ENCODE peak calls at places on chromosomes 1 and 21, in five cellular contexts. One of them, this sample, is unnamed. For H3K4me1, the result is how much of the 10 kb centered on the place peaks cover.

GRCh38 chr1:201495447-201496295 is 11.3 kb downstream of the CSRP1 start:
- DNase-seq in H1: no peak
- DNase-seq in neural progenitor cell: peak
- DNase-seq in H9: no peak
- DNase-seq in GM23338: no peak
- DNase-seq in this sample: peak

GRCh38 chr1:19621274-19621950 is 22.7 kb upstream of the NBL1 start:
- DNase-seq in neural progenitor cell: no peak
- DNase-seq in GM23338: no peak
- DNase-seq in H9: no peak
- DNase-seq in H1: no peak
- DNase-seq in this sample: no peak

GRCh38 chr1:243253927-243254232 is 1.2 kb downstream of the CEP170 start:
- DNase-seq in neural progenitor cell: peak
- DNase-seq in GM23338: no peak
- DNase-seq in H9: no peak
- DNase-seq in H1: no peak
- DNase-seq in this sample: no peak

GRCh38 chr1:218529691-218530310 is 184.7 kb downstream of the TGFB2 start:
- DNase-seq in H9: no peak
- DNase-seq in neural progenitor cell: no peak
- DNase-seq in GM23338: no peak
- DNase-seq in H1: no peak
- DNase-seq in this sample: no peak

GRCh38 chr1:204453141-204453772 is 41.3 kb downstream of the PIK3C2B start:
- DNase-seq in H1: no peak
- DNase-seq in GM23338: peak
- DNase-seq in H9: peak
- DNase-seq in neural progenitor cell: no peak
- DNase-seq in this sample: peak

GRCh38 chr1:6008696-6009095 is 16.5 kb upstream of the NPHP4 start:
- DNase-seq in neural progenitor cell: no peak
- DNase-seq in H9: no peak
- DNase-seq in H1: no peak
- DNase-seq in GM23338: no peak
- DNase-seq in this sample: no peak

GRCh38 chr1:183699643-183700160 is 46.6 kb upstream of the APOBEC4 start:
- DNase-seq in H1: no peak
- DNase-seq in GM23338: no peak
- DNase-seq in neural progenitor cell: peak
- DNase-seq in H9: no peak
- DNase-seq in this sample: no peak

GRCh38 chr1:75265792-75266191 is 131.6 kb downstream of the LHX8 start:
- DNase-seq in neural progenitor cell: peak
- DNase-seq in GM23338: peak
- DNase-seq in H9: no peak
- DNase-seq in H1: no peak
- DNase-seq in this sample: peak

GRCh38 chr1:223706077-223706988 is 6.0 kb upstream of the CAPN2 start:
- DNase-seq in GM23338: no peak
- DNase-seq in H1: no peak
- DNase-seq in neural progenitor cell: no peak
- DNase-seq in H9: no peak
- DNase-seq in this sample: peak

GRCh38 chr1:243213045-243213787 is 41.9 kb downstream of the CEP170 start:
- DNase-seq in H9: no peak
- DNase-seq in neural progenitor cell: no peak
- DNase-seq in GM23338: no peak
- DNase-seq in H1: no peak
- DNase-seq in this sample: no peak

GRCh38 chr1:60265560-60266535 is 192.3 kb upstream of the C1orf87 start:
- DNase-seq in neural progenitor cell: no peak
- DNase-seq in GM23338: no peak
- DNase-seq in H9: no peak
- DNase-seq in H1: no peak
- DNase-seq in this sample: no peak

GRCh38 chr1:204578867-204579664 is 62.9 kb downstream of the MDM4 start:
- DNase-seq in GM23338: peak
- DNase-seq in H1: no peak
- DNase-seq in H9: no peak
- DNase-seq in neural progenitor cell: peak
- DNase-seq in this sample: no peak

GRCh38 chr1:61190476-61191067 is 108.2 kb downstream of the NFIA start:
- DNase-seq in H1: no peak
- DNase-seq in neural progenitor cell: no peak
- DNase-seq in H9: no peak
- DNase-seq in GM23338: no peak
- DNase-seq in this sample: no peak

GRCh38 chr1:71522721-71523120 is 441.9 kb upstream of the ZRANB2 start:
- DNase-seq in neural progenitor cell: no peak
- DNase-seq in H9: no peak
- DNase-seq in H1: no peak
- DNase-seq in GM23338: no peak
- DNase-seq in this sample: no peak

GRCh38 chr1:1776672-1777393 is 1.4 kb downstream of the NADK start:
- DNase-seq in GM23338: no peak
- DNase-seq in H1: no peak
- DNase-seq in H9: no peak
- DNase-seq in neural progenitor cell: no peak
- DNase-seq in this sample: no peak
- H3K4me1 ChIP-seq in GM23338: under half
- H3K4me1 ChIP-seq in H1: under half
- H3K4me1 ChIP-seq in H9: under half
- H3K4me1 ChIP-seq in neural progenitor cell: under half
- H3K4me1 ChIP-seq in this sample: under half

GRCh38 chr1:197948926-197949899 is 32.0 kb downstream of the LHX9 start:
- DNase-seq in H1: no peak
- DNase-seq in GM23338: no peak
- DNase-seq in H9: no peak
- DNase-seq in neural progenitor cell: no peak
- DNase-seq in this sample: no peak
- H3K4me2 ChIP-seq in H1: no peak
- H3K4me2 ChIP-seq in GM23338: no peak
- H3K4me2 ChIP-seq in H9: no peak
- H3K4me2 ChIP-seq in neural progenitor cell: no peak
- H3K4me2 ChIP-seq in this sample: no peak

GRCh38 chr1:169119405-169119804 is 12.9 kb downstream of the ATP1B1 start:
- DNase-seq in neural progenitor cell: no peak
- DNase-seq in H9: no peak
- DNase-seq in H1: no peak
- DNase-seq in GM23338: no peak
- DNase-seq in this sample: no peak
- H3K4me1 ChIP-seq in neural progenitor cell: under half
- H3K4me1 ChIP-seq in H9: under half
- H3K4me1 ChIP-seq in H1: under half
- H3K4me1 ChIP-seq in GM23338: under half
- H3K4me1 ChIP-seq in this sample: under half

DNA sequence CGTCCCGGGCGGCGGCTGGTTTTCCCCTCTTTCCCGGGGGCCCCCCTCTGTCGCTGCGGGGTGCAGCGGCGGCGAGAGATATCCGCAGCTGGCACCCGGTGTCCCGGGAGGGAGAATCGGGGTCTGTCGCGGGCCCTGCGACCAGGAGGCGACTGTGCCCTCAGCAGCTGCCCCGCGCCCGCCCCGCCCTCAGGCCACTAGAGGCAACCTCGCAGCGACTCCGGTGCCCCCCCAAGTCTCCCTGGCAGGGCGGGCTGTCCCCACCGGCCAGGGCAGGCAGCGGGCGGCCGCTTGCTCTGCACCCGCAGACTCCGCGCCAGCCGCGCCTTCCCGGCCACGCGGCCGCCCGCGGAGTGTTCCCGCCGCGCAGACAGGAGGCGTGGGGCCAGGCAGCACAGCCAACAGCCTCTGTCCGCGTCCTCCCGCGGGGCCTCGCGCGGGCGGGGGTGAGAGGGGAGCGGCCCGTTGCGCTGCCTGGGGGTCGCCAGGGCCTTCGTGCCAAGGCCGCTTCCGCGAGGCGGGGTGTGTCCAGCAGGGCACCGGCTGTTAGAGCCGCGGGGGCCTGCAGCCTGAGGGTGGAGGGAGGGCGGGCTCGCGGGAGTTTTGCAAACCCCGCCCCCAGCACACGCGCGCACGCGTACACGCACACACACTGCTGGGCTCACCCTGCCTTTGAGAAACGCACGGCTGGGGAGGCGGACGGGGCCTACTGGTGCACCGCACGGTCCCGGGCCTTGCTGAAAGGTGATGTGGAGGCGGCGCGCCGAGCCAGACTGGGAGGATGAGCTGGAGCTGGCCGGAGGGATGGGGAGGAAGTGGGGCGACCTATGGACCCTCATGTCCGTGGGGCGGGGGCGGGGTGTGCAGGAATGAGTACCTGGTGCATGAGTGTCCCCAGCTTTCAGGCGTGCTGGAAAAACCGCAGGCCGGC is 41.4 kb downstream of the KIAA1614 start:
- DNase-seq in H9: no peak
- DNase-seq in GM23338: peak
- DNase-seq in neural progenitor cell: no peak
- DNase-seq in H1: no peak
- DNase-seq in this sample: peak
- H3K4me2 ChIP-seq in H9: no peak
- H3K4me2 ChIP-seq in GM23338: peak
- H3K4me2 ChIP-seq in neural progenitor cell: no peak
- H3K4me2 ChIP-seq in H1: peak
- H3K4me2 ChIP-seq in this sample: peak

GRCh38 chr1:231315887-231316286 is 21.8 kb downstream of the EXOC8 start:
- DNase-seq in GM23338: peak
- DNase-seq in H9: peak
- DNase-seq in neural progenitor cell: peak
- DNase-seq in H1: peak
- DNase-seq in this sample: peak
- H3K4me1 ChIP-seq in GM23338: under half
- H3K4me1 ChIP-seq in H9: under half
- H3K4me1 ChIP-seq in neural progenitor cell: under half
- H3K4me1 ChIP-seq in H1: under half
- H3K4me1 ChIP-seq in this sample: under half

DNA sequence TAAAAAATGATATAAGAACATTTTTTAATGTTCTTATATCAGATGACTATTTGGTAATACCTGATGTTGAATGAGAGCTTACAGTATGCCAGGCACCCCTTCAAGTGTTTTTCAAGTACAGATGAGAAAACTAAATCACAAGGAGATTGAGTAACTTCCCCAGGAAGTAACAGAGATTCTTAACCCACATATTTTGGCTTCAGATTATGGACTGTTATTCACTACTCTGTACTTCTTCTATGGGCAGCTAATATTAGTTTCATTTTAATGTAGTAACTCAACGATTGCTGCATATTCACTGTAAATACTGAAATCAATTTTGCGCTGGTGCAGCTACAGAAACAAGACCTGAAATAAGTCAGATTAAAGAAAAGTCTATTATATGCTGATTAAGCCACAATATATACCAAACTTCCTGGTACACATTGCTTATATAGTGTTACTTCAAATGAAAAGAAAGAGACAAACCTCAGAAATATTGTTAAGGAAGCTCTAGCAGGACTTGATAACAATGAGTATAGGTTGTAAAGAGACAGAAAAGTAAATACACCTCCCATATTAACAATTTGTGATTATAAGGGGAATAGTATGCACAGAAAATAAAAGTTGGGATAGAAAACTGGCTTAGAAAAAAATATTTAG is 19.7 kb downstream of the DPYD start:
- DNase-seq in neural progenitor cell: no peak
- DNase-seq in H9: no peak
- DNase-seq in GM23338: no peak
- DNase-seq in H1: no peak
- DNase-seq in this sample: peak
- H3K4me2 ChIP-seq in neural progenitor cell: no peak
- H3K4me2 ChIP-seq in H9: no peak
- H3K4me2 ChIP-seq in GM23338: no peak
- H3K4me2 ChIP-seq in H1: no peak
- H3K4me2 ChIP-seq in this sample: peak

GRCh38 chr21:34615487-34615814 is 538 bp upstream of the RCAN1 start:
- DNase-seq in GM23338: no peak
- DNase-seq in H1: no peak
- DNase-seq in neural progenitor cell: no peak
- DNase-seq in H9: no peak
- DNase-seq in this sample: no peak
- H3K4me1 ChIP-seq in GM23338: under half
- H3K4me1 ChIP-seq in H1: under half
- H3K4me1 ChIP-seq in neural progenitor cell: under half
- H3K4me1 ChIP-seq in H9: under half
- H3K4me1 ChIP-seq in this sample: under half

GRCh38 chr21:34936874-34937563 is 112.1 kb downstream of the RUNX1 start:
- DNase-seq in H1: no peak
- DNase-seq in H9: no peak
- DNase-seq in neural progenitor cell: no peak
- DNase-seq in GM23338: no peak
- DNase-seq in this sample: peak
- H3K4me2 ChIP-seq in H1: no peak
- H3K4me2 ChIP-seq in H9: no peak
- H3K4me2 ChIP-seq in neural progenitor cell: no peak
- H3K4me2 ChIP-seq in GM23338: no peak
- H3K4me2 ChIP-seq in this sample: no peak

DNA sequence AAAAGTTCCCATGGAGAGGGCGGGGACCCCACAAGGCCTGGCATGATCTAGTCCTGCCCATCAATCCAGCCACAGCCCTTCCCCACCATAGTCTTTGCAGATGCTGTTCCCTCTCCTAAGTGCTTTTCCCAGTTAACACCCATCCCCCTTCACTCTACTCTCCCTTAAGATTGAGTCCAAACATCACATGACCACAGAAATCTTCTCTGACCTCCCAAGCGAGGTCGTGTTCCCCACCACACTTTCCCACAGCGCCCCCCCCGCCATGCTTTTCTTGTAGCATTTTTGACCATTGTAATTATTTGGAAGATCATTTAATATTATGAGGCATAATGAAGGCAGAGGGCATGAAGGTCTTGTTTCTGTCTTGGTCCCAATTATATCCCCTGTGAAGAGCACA is 4.3 kb upstream of the HSPG2 start:
- DNase-seq in neural progenitor cell: no peak
- DNase-seq in H1: no peak
- DNase-seq in GM23338: no peak
- DNase-seq in H9: no peak
- DNase-seq in this sample: no peak
- H3K4me1 ChIP-seq in neural progenitor cell: under half
- H3K4me1 ChIP-seq in H1: under half
- H3K4me1 ChIP-seq in GM23338: under half
- H3K4me1 ChIP-seq in H9: under half
- H3K4me1 ChIP-seq in this sample: half or more

GRCh38 chr1:230940848-230941247 is 37.8 kb downstream of the TTC13 start:
- DNase-seq in GM23338: no peak
- DNase-seq in H1: no peak
- DNase-seq in neural progenitor cell: no peak
- DNase-seq in H9: no peak
- DNase-seq in this sample: no peak
- H3K4me2 ChIP-seq in GM23338: no peak
- H3K4me2 ChIP-seq in H1: no peak
- H3K4me2 ChIP-seq in neural progenitor cell: no peak
- H3K4me2 ChIP-seq in H9: no peak
- H3K4me2 ChIP-seq in this sample: no peak

This sample was measured in endothelial cell of umbilical vein.